ENCODE peak calls at places on chromosomes 7 and 10, in five cellular contexts. T, J, L, V and B are unnamed samples.

GRCh38 chr10:21733710-21734109 is 199.7 kb downstream of the MLLT10 start:
- DNase-seq in V (no peak), J (no peak), T (no peak), L (no peak), B (no peak)

GRCh38 chr10:64007157-64007556 is 486.0 kb downstream of the REEP3 start:
- DNase-seq in J (peak), L (no peak), T (no peak), V (no peak), B (no peak)

GRCh38 chr10:19411119-19411518 is 362.5 kb downstream of the MALRD1 start:
- DNase-seq in J (no peak), V (no peak), L (no peak), T (no peak), B (no peak)

GRCh38 chr7:131591674-131592328 is 35.4 kb upstream of the PODXL start:
- DNase-seq in T (no peak), J (no peak), L (no peak), V (no peak), B (no peak)

GRCh38 chr10:70804424-70804814 is 11.3 kb upstream of the SGPL1 start:
- DNase-seq in T (no peak), V (no peak), J (peak), L (no peak), B (no peak)

GRCh38 chr7:107788662-107789061 is 14.4 kb downstream of the SLC26A3 start:
- DNase-seq in T (no peak), L (no peak), J (no peak), V (no peak), B (no peak)

GRCh38 chr7:137209151-137209822 is 134.2 kb downstream of the PTN start:
- DNase-seq in L (no peak), T (no peak), J (no peak), V (peak), B (no peak)

GRCh38 chr10:127563718-127564553 is 14.8 kb downstream of the NPS start:
- DNase-seq in T (no peak), L (peak), V (no peak), J (peak), B (no peak)

GRCh38 chr7:130254555-130254954 is 12.1 kb upstream of the CPA2 start:
- DNase-seq in J (no peak), L (no peak), V (no peak), T (no peak), B (no peak)

GRCh38 chr7:140049339-140050024 is 13.3 kb downstream of the PARP12 start:
- DNase-seq in J (peak), L (no peak), V (no peak), T (peak), B (no peak)

GRCh38 chr7:115116773-115117715 is 195.2 kb downstream of the MDFIC start:
- DNase-seq in J (no peak), L (peak), V (no peak), T (no peak), B (no peak)

DNA sequence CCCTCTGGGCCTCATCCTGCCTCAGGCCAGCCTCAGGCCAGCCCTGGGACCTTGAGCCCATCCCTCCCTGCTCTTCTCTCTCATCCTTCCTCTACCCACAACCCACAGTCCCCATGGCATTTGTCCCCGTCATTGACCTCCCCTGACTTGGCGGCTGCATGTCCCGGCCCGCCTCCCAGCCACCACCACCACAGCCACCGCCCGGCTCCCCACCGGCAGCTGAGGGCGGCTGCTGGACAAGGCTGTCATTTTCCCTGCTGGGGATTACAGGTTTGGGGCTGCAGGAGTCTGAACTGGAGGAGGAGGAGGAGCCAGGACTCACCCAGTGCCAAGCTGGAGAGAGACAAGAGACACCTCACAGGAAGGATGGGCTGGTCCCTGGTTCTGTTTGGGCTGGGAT is 112.9 kb downstream of the ZMIZ1 start:
- DNase-seq in J (no peak), T (no peak), L (no peak), V (no peak), B (no peak)
- H3K27ac ChIP-seq in J (no peak), T (peak), L (peak), V (no peak), B (peak)

GRCh38 chr10:72152286-72152685 is 63.5 kb upstream of the ANAPC16 start:
- DNase-seq in L (no peak), T (no peak), V (no peak), J (no peak), B (no peak)

GRCh38 chr10:72145657-72146450 is 57.5 kb upstream of the SPOCK2 start:
- DNase-seq in V (no peak), T (no peak), L (no peak), J (no peak), B (no peak)

GRCh38 chr10:72140850-72141249 is 52.5 kb upstream of the SPOCK2 start:
- DNase-seq in V (no peak), L (no peak), T (no peak), J (no peak), B (no peak)

DNA sequence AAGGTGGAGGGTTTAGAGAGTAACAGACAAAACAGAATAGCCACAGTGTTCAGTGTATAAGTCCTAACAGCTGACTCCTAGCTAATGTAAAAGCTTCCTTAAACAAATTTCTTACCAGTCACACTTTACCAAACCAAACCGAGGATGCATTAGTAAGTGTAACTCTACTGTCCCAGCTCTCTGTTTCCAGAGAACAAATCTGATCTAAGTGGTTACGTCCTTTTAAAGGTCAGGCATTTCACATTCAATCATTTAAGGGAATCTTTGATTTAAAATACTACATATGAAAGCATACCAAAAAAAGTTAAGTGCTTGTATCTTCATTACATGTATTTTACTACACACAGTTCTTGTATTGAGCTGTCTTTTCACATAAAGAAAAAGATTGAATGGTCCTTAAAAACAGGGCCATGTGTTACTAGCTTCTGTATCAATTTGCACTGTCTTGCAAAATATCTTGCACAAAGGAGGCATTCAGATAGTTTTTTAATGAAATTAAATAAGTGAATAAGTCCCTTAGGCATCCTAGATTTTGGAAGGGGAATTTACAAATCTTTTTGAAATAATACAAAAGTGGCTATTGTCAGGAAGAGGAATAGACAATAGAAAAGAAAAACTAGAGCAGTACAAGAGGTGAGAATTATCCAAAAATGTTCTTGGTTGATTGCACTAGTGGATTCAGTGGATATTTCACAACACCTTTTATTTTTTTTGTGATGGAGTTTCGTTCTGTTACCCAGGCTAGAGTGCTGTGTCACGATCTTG is 58.4 kb upstream of the SPOCK2 start:
- DNase-seq in V (no peak), J (no peak), T (no peak), L (no peak), B (no peak)
- H3K27ac ChIP-seq in V (no peak), J (no peak), T (no peak), L (peak), B (no peak)

GRCh38 chr7:86928308-86928707 is 131.1 kb downstream of the ELAPOR2 start:
- DNase-seq in V (no peak), J (no peak), T (no peak), L (no peak), B (no peak)
- H3K27ac ChIP-seq in V (no peak), J (no peak), T (no peak), L (no peak), B (no peak)

DNA sequence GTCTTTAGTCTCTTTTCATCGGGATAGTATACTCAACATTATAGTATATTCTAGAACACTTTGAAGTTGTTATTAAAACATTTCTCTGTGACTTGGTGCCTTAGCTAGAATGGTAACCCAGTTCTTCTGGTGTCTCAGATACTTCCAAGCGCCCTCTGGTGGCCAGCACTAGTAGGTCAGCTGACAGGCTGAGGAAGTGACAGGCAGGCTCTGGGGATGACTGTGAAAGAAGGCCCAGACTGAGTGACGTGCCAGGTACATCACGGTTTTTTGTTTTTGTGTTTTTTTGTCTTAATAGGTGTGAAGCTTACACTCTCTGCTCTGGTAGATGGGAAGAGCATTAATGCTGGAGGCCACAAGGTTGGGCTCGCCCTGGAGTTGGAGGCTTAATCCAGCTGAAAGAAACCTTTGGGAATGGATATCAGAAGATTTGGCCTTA is 5.1 kb downstream of the COMTD1 start:
- DNase-seq in L (peak), T (peak), V (peak), J (peak), B (no peak)
- H3K27ac ChIP-seq in L (no peak), T (peak), V (no peak), J (no peak), B (no peak)